ENCODE peak calls at places on chromosomes 12 and 14, in four cellular contexts. I is GM04503, R is astrocyte of the cerebellum, U is NCI-H510A treated with DMSO at 0.1 percent for 48 hours. A is an unnamed sample.

GRCh38 chr12:26298785-26299621 is 103.6 kb downstream of the SSPN start:
- DNase-seq in I (no peak), R (peak; percentile 55), U (no peak), A (no peak)

GRCh38 chr12:50049254-50050118 is 7.9 kb upstream of the ASIC1 start:
- DNase-seq in I (no peak), R (no peak), U (no peak), A (no peak)

GRCh38 chr14:93036652-93037341 is 78.9 kb downstream of the ITPK1 start:
- DNase-seq in I (no peak), R (no peak), U (no peak), A (no peak)

GRCh38 chr14:50954811-50955372 is 10.6 kb upstream of the PYGL start:
- DNase-seq in I (no peak), R (peak; percentile 57), U (peak; percentile 43), A (no peak)

GRCh38 chr12:131800594-131801135 is 27.5 kb upstream of the MMP17 start:
- DNase-seq in I (no peak), R (no peak), U (no peak), A (no peak)

GRCh38 chr14:34051966-34052657 is 101.2 kb upstream of the EGLN3 start:
- DNase-seq in I (peak; percentile 36), R (peak; percentile 62), U (no peak), A (peak; percentile 49)

GRCh38 chr12:6452908-6453630 is 1.2 kb downstream of the TAPBPL start:
- DNase-seq in I (no peak), R (no peak), U (no peak), A (no peak)

GRCh38 chr14:70707138-70708038 is 65.7 kb downstream of the TTC9 start:
- DNase-seq in I (no peak), R (peak; percentile 85), U (peak; percentile 7), A (peak; percentile 23)

GRCh38 chr14:104665092-104665662 is 24.2 kb upstream of the INF2 start:
- DNase-seq in I (no peak), R (no peak), U (no peak), A (no peak)

GRCh38 chr12:112762753-112763152 is 28.8 kb upstream of the RPH3A start:
- DNase-seq in I (no peak), R (no peak), U (no peak), A (no peak)

GRCh38 chr12:12333980-12334709 is 15.9 kb downstream of the MANSC1 start:
- DNase-seq in I (no peak), R (no peak), U (peak; percentile 87), A (no peak)

GRCh38 chr12:105335856-105336255 is 5.4 kb downstream of the C12orf75 start:
- DNase-seq in I (no peak), R (no peak), U (no peak), A (no peak)

GRCh38 chr14:38074754-38075153 is 132.9 kb upstream of the SSTR1 start:
- DNase-seq in I (no peak), R (no peak), U (no peak), A (no peak)

GRCh38 chr12:79183946-79184345 is 319.4 kb downstream of the SYT1 start:
- DNase-seq in I (no peak), R (no peak), U (no peak), A (no peak)

GRCh38 chr14:101872333-101872732 is 92.0 kb upstream of the DYNC1H1 start:
- DNase-seq in I (no peak), R (no peak), U (no peak), A (no peak)

GRCh38 chr12:106226884-106227640 is 20.8 kb downstream of the CKAP4 start:
- DNase-seq in I (no peak), R (peak; percentile 36), U (peak; percentile 77), A (no peak)

GRCh38 chr14:74910556-74910955 is 12.5 kb downstream of the RPS6KL1 start:
- DNase-seq in I (no peak), R (no peak), U (no peak), A (no peak)

A was measured in AG09309.